ENCODE peak calls at places on chromosomes 12 and 14, in nine cellular contexts. Z, I, L, M, U, X, C, Q and B are unnamed samples.

GRCh38 chr12:104331376-104331775 is 27.8 kb downstream of the EID3 start:
- DNase-seq in Z (no peak), I (no peak), L (no peak), M (no peak), U (no peak), X (no peak), C (no peak), Q (no peak), B (no peak)

GRCh38 chr12:82529954-82530353 is 156.8 kb upstream of the TMTC2 start:
- DNase-seq in Z (no peak), I (no peak), L (no peak), M (no peak), U (no peak), X (no peak), C (no peak), Q (no peak), B (no peak)

GRCh38 chr12:1936406-1937320 is 18.2 kb upstream of the CACNA2D4 start:
- DNase-seq in Z (no peak), I (peak; percentile 94), L (peak; percentile 90), M (peak; percentile 60), U (no peak), X (peak; percentile 87), C (no peak), Q (no peak), B (peak; percentile 72)

GRCh38 chr12:124523071-124523470 is 44.3 kb downstream of the NCOR2 start:
- DNase-seq in Z (no peak), I (no peak), L (peak; percentile 59), M (peak; percentile 27), U (no peak), X (no peak), C (no peak), Q (no peak), B (peak; percentile 50)

GRCh38 chr12:112380663-112381420 is 1.4 kb downstream of the HECTD4 start:
- DNase-seq in Z (peak; percentile 41), I (no peak), L (no peak), M (no peak), U (no peak), X (no peak), C (peak; percentile 13), Q (no peak), B (no peak)

GRCh38 chr12:52613363-52614030 is 4.9 kb downstream of the KRT73 start:
- DNase-seq in Z (no peak), I (no peak), L (no peak), M (no peak), U (peak; percentile 50), X (no peak), C (no peak), Q (no peak), B (no peak)

GRCh38 chr12:79834712-79835376 is 100.1 kb downstream of the PPP1R12A start:
- DNase-seq in Z (no peak), I (no peak), L (no peak), M (no peak), U (no peak), X (no peak), C (no peak), Q (no peak), B (no peak)

GRCh38 chr12:132224484-132224883 is 80.2 kb downstream of the NOC4L start:
- DNase-seq in Z (no peak), I (no peak), L (no peak), M (no peak), U (no peak), X (no peak), C (no peak), Q (no peak), B (no peak)

GRCh38 chr14:63874223-63874622 is 21.4 kb downstream of the SYNE2 start:
- DNase-seq in Z (no peak), I (no peak), L (no peak), M (no peak), U (no peak), X (no peak), C (no peak), Q (no peak), B (no peak)

GRCh38 chr14:56173360-56173922 is 55.2 kb downstream of the PELI2 start:
- DNase-seq in Z (no peak), I (no peak), L (no peak), M (no peak), U (no peak), X (no peak), C (no peak), Q (no peak), B (no peak)

GRCh38 chr12:128098725-128099124 is 168.2 kb upstream of the TMEM132C start:
- DNase-seq in Z (no peak), I (no peak), L (no peak), M (no peak), U (no peak), X (no peak), C (no peak), Q (no peak), B (no peak)

GRCh38 chr14:101561145-101561896 is at the start of gene DIO3:
- DNase-seq in Z (no peak), I (no peak), L (peak; percentile 71), M (peak; percentile 78), U (no peak), X (no peak), C (peak; percentile 18), Q (no peak), B (no peak)

GRCh38 chr14:94317259-94317658 is 5.9 kb downstream of the SERPINA6 start:
- DNase-seq in Z (no peak), I (no peak), L (no peak), M (no peak), U (no peak), X (no peak), C (peak; percentile 54), Q (no peak), B (peak; percentile 24)

GRCh38 chr14:79781882-79782281 is 429.4 kb downstream of the DIO2 start:
- DNase-seq in Z (no peak), I (no peak), L (no peak), M (no peak), U (no peak), X (no peak), C (no peak), Q (no peak), B (no peak)

GRCh38 chr12:1496162-1496925 is 98.0 kb downstream of the FBXL14 start:
- DNase-seq in Z (no peak), I (no peak), L (peak; percentile 69), M (no peak), U (no peak), X (no peak), C (no peak), Q (no peak), B (no peak)

GRCh38 chr12:110536834-110537604 is 34.9 kb downstream of the RAD9B start:
- DNase-seq in Z (no peak), I (no peak), L (no peak), M (no peak), U (no peak), X (no peak), C (no peak), Q (no peak), B (peak; percentile 77)

GRCh38 chr12:11797317-11797913 is 147.9 kb downstream of the ETV6 start:
- DNase-seq in Z (no peak), I (peak; percentile 36), L (no peak), M (no peak), U (no peak), X (no peak), C (no peak), Q (no peak), B (no peak)

GRCh38 chr12:26787125-26787495 is 45.9 kb downstream of the ITPR2 start:
- DNase-seq in Z (no peak), I (peak; percentile 70), L (no peak), M (no peak), U (no peak), X (no peak), C (no peak), Q (no peak), B (peak; percentile 84)

GRCh38 chr14:51327376-51327775 is 87.3 kb downstream of the TMX1 start:
- DNase-seq in Z (no peak), I (no peak), L (no peak), M (no peak), U (no peak), X (no peak), C (no peak), Q (no peak), B (peak; percentile 33)

GRCh38 chr14:44791730-44792129 is 170.0 kb downstream of the KLHL28 start:
- DNase-seq in Z (no peak), I (no peak), L (no peak), M (no peak), U (no peak), X (no peak), C (no peak), Q (no peak), B (no peak)

GRCh38 chr14:44798386-44799242 is 163.1 kb downstream of the KLHL28 start:
- DNase-seq in Z (no peak), I (no peak), L (peak; percentile 56), M (no peak), U (no peak), X (peak; percentile 18), C (no peak), Q (no peak), B (no peak)

GRCh38 chr14:44795725-44796124 is 166.0 kb downstream of the KLHL28 start:
- DNase-seq in Z (no peak), I (no peak), L (no peak), M (no peak), U (no peak), X (no peak), C (no peak), Q (no peak), B (peak; percentile 10)
- H3K36me3 ChIP-seq in Z (no peaks in the 10 kb centered on the region), I (no peaks in the 10 kb centered on the region), L (no peaks in the 10 kb centered on the region), M (no peaks in the 10 kb centered on the region), U (no peaks in the 10 kb centered on the region), X (no peaks in the 10 kb centered on the region), C (no peaks in the 10 kb centered on the region), Q (no peaks in the 10 kb centered on the region), B (no peaks in the 10 kb centered on the region)

GRCh38 chr12:108663324-108664015 is 29.8 kb upstream of the SELPLG start:
- DNase-seq in Z (no peak), I (no peak), L (no peak), M (no peak), U (no peak), X (no peak), C (no peak), Q (no peak), B (no peak)
- H3K4me3 ChIP-seq in Z (peak overlapping the region; percentile 46), I (no peak overlapping the region), L (no peak overlapping the region), M (no peak overlapping the region), U (no peak overlapping the region), X (no peak overlapping the region), C (no peak overlapping the region), Q (no peak overlapping the region), B (no peak overlapping the region)

DNA sequence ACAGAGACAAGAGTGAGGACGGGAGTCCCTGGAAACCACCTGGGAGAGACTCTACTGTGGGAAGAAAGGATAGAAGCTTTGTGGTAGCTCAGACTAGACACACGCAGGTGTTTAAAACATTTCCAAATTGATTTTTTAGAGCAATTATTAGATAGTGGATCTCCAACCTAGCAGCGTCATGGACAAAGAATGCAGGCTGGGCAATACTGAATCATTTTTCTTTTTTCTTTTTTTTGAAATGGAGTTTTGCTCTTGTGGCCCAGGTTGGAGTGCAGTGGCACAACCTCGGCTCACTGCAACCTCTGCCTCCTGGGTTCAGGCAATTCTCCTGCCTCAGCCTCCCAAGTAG is 13.1 kb downstream of the GPR132 start:
- DNase-seq in Z (no peak), I (no peak), L (no peak), M (no peak), U (no peak), X (no peak), C (no peak), Q (no peak), B (no peak)
- H3K36me3 ChIP-seq in Z (no peaks in the 10 kb centered on the region), I (no peaks in the 10 kb centered on the region), L (no peaks in the 10 kb centered on the region), M (no peaks in the 10 kb centered on the region), U (peaks cover 33% of the 10 kb centered on the region), X (no peaks in the 10 kb centered on the region), C (no peaks in the 10 kb centered on the region), Q (peaks cover 54% of the 10 kb centered on the region), B (no peaks in the 10 kb centered on the region)

GRCh38 chr14:81931828-81932227 is 398.2 kb upstream of the SEL1L start:
- DNase-seq in Z (no peak), I (no peak), L (no peak), M (no peak), U (no peak), X (no peak), C (no peak), Q (no peak), B (no peak)

GRCh38 chr14:81927069-81927468 is 393.4 kb upstream of the SEL1L start:
- DNase-seq in Z (no peak), I (no peak), L (no peak), M (no peak), U (no peak), X (no peak), C (no peak), Q (no peak), B (peak; percentile 1)
- H3K4me3 ChIP-seq in Z (no peak overlapping the region), I (no peak overlapping the region), L (no peak overlapping the region), M (no peak overlapping the region), U (no peak overlapping the region), X (no peak overlapping the region), C (no peak overlapping the region), Q (no peak overlapping the region), B (no peak overlapping the region)